ENCODE peak calls at places on chromosomes 11 and 22, in seven cellular contexts. V, I, S, E, J, B and Z are unnamed samples.

GRCh38 chr11:8008212-8008611 is 21.1 kb downstream of the EIF3F start:
- DNase-seq in V (no peak), I (no peak), S (no peak), E (peak; percentile 39), J (no peak), B (no peak), Z (no peak)

GRCh38 chr11:32279672-32280071 is 155.7 kb downstream of the WT1 start:
- DNase-seq in V (no peak), I (no peak), S (no peak), E (no peak), J (no peak), B (peak; percentile 22), Z (no peak)

GRCh38 chr22:32897400-32897799 is 95.9 kb downstream of the TIMP3 start:
- DNase-seq in V (no peak), I (no peak), S (no peak), E (no peak), J (no peak), B (peak; percentile 62), Z (no peak)

GRCh38 chr22:20591660-20592310 is 84.4 kb downstream of the MED15 start:
- DNase-seq in V (no peak), I (no peak), S (no peak), E (peak; percentile 88), J (no peak), B (peak; percentile 45), Z (no peak)

GRCh38 chr11:124094731-124095130 is 20.5 kb upstream of the VWA5A start:
- DNase-seq in V (no peak), I (no peak), S (no peak), E (no peak), J (no peak), B (no peak), Z (no peak)

GRCh38 chr11:15258433-15259350 is 144.0 kb downstream of the INSC start:
- DNase-seq in V (no peak), I (no peak), S (no peak), E (peak; percentile 64), J (no peak), B (peak; percentile 76), Z (peak; percentile 36)

GRCh38 chr22:24433868-24434471 is 6.6 kb downstream of the ADORA2A start:
- DNase-seq in V (peak; percentile 86), I (peak; percentile 41), S (no peak), E (no peak), J (no peak), B (no peak), Z (no peak)

GRCh38 chr11:62430350-62430749 is 11.5 kb downstream of the SCGB1A1 start:
- DNase-seq in V (no peak), I (no peak), S (no peak), E (no peak), J (no peak), B (no peak), Z (no peak)

GRCh38 chr11:128862913-128863660 is 4.0 kb downstream of the KCNJ1 start:
- DNase-seq in V (no peak), I (no peak), S (no peak), E (no peak), J (no peak), B (no peak), Z (no peak)

GRCh38 chr11:96736591-96736990 is 346.8 kb downstream of the JRKL start:
- DNase-seq in V (no peak), I (no peak), S (no peak), E (no peak), J (no peak), B (no peak), Z (no peak)

GRCh38 chr22:23113067-23113846 is 28.5 kb downstream of the RSPH14 start:
- DNase-seq in V (no peak), I (no peak), S (no peak), E (no peak), J (no peak), B (no peak), Z (peak; percentile 84)

GRCh38 chr11:33920838-33921613 is 29.1 kb upstream of the LMO2 start:
- DNase-seq in V (peak; percentile 64), I (no peak), S (no peak), E (no peak), J (no peak), B (no peak), Z (no peak)

GRCh38 chr22:39090426-39091064 is 6.5 kb upstream of the APOBEC3H start:
- DNase-seq in V (peak; percentile 41), I (no peak), S (peak; percentile 68), E (no peak), J (peak; percentile 79), B (no peak), Z (no peak)

GRCh38 chr22:39291501-39291900 is 27.9 kb downstream of the RPL3 start:
- DNase-seq in V (no peak), I (no peak), S (no peak), E (peak; percentile 49), J (no peak), B (no peak), Z (no peak)

GRCh38 chr11:125990244-125990643 is 44.4 kb downstream of the VSIG10L2 start:
- DNase-seq in V (no peak), I (no peak), S (no peak), E (no peak), J (no peak), B (no peak), Z (no peak)